ENCODE peak calls at places on chromosomes 13 and 19, in eight cellular contexts. W, I, P, E, H, R, S and G are unnamed samples.

GRCh38 chr13:46172531-46172991 is 9.4 kb downstream of the LCP1 start:
- DNase-seq in W (no peak), I (no peak), P (no peak), E (no peak), H (peak), R (no peak), S (no peak), G (no peak)

GRCh38 chr13:90633849-90634248 is 713.6 kb upstream of the MIR17HG start:
- DNase-seq in W (no peak), I (no peak), P (peak), E (no peak), H (no peak), R (no peak), S (no peak), G (no peak)

GRCh38 chr19:44278181-44278690 is 18.6 kb downstream of the ZNF233 start:
- DNase-seq in W (no peak), I (no peak), P (no peak), E (no peak), H (no peak), R (peak), S (peak), G (no peak)

GRCh38 chr13:52846567-52847321 is 1.7 kb downstream of the PCDH8 start:
- DNase-seq in W (peak), I (no peak), P (peak), E (no peak), H (peak), R (peak), S (no peak), G (no peak)

GRCh38 chr13:108618233-108618632 is 11.2 kb upstream of the MYO16 start:
- DNase-seq in W (peak), I (no peak), P (no peak), E (no peak), H (peak), R (no peak), S (no peak), G (no peak)

GRCh38 chr19:18292810-18293641 is 11.6 kb upstream of the JUND start:
- DNase-seq in W (peak), I (peak), P (peak), E (peak), H (peak), R (peak), S (no peak), G (no peak)

GRCh38 chr19:49119411-49120324 is at the start of gene PPFIA3:
- DNase-seq in W (peak), I (no peak), P (peak), E (no peak), H (peak), R (peak), S (no peak), G (no peak)

GRCh38 chr13:25679154-25679553 is 307.4 kb downstream of the ATP8A2 start:
- DNase-seq in W (no peak), I (no peak), P (no peak), E (no peak), H (no peak), R (no peak), S (no peak), G (no peak)

GRCh38 chr13:43785166-43785680 is 1.5 kb downstream of the ENOX1 start:
- DNase-seq in W (peak), I (no peak), P (no peak), E (no peak), H (peak), R (peak), S (no peak), G (no peak)

GRCh38 chr13:108086678-108087077 is 128.7 kb downstream of the LIG4 start:
- DNase-seq in W (peak), I (no peak), P (peak), E (no peak), H (peak), R (peak), S (peak), G (no peak)

GRCh38 chr13:66513728-66514127 is 716.4 kb downstream of the PCDH9 start:
- DNase-seq in W (no peak), I (no peak), P (peak), E (no peak), H (no peak), R (peak), S (no peak), G (no peak)

GRCh38 chr13:57970404-57970803 is 338.9 kb downstream of the PCDH17 start:
- DNase-seq in W (no peak), I (no peak), P (no peak), E (no peak), H (peak), R (no peak), S (no peak), G (no peak)

GRCh38 chr13:42788601-42789000 is 7.2 kb downstream of the FAM216B start:
- DNase-seq in W (no peak), I (no peak), P (no peak), E (no peak), H (no peak), R (no peak), S (no peak), G (no peak)

GRCh38 chr13:58097831-58098230 is 466.3 kb downstream of the PCDH17 start:
- DNase-seq in W (no peak), I (no peak), P (no peak), E (no peak), H (no peak), R (no peak), S (no peak), G (no peak)

GRCh38 chr19:55481148-55482127 is 3.5 kb upstream of the NAT14 start:
- DNase-seq in W (no peak), I (no peak), P (no peak), E (no peak), H (peak), R (no peak), S (no peak), G (no peak)

GRCh38 chr13:75222031-75222430 is 259.9 kb downstream of the TBC1D4 start:
- DNase-seq in W (no peak), I (no peak), P (peak), E (no peak), H (no peak), R (peak), S (peak), G (peak)

GRCh38 chr13:106155411-106155810 is 380.1 kb downstream of the EFNB2 start:
- DNase-seq in W (no peak), I (no peak), P (no peak), E (no peak), H (no peak), R (peak), S (no peak), G (no peak)

GRCh38 chr19:37128821-37129177 is 43.7 kb downstream of the ZNF585A start:
- DNase-seq in W (no peak), I (no peak), P (no peak), E (no peak), H (peak), R (no peak), S (no peak), G (no peak)

GRCh38 chr13:108919036-108919907 is 289.9 kb downstream of the MYO16 start:
- DNase-seq in W (no peak), I (no peak), P (no peak), E (no peak), H (no peak), R (peak), S (no peak), G (no peak)

GRCh38 chr13:52848455-52849190 is at the start of gene PCDH8:
- DNase-seq in W (peak), I (no peak), P (no peak), E (no peak), H (peak), R (no peak), S (no peak), G (no peak)

GRCh38 chr19:33390120-33390907 is 16.8 kb downstream of the CEBPG start:
- DNase-seq in W (no peak), I (no peak), P (peak), E (no peak), H (no peak), R (no peak), S (no peak), G (no peak)

GRCh38 chr19:827710-828321 is at the start of gene AZU1:
- DNase-seq in W (no peak), I (no peak), P (no peak), E (no peak), H (no peak), R (no peak), S (no peak), G (no peak)

GRCh38 chr19:824885-825284 is 2.8 kb upstream of the AZU1 start:
- DNase-seq in W (no peak), I (no peak), P (no peak), E (no peak), H (no peak), R (no peak), S (no peak), G (no peak)

GRCh38 chr19:829129-829758 is 1.6 kb downstream of the AZU1 start:
- DNase-seq in W (no peak), I (no peak), P (no peak), E (no peak), H (no peak), R (no peak), S (no peak), G (no peak)

GRCh38 chr19:825897-826640 is 1.6 kb upstream of the AZU1 start:
- DNase-seq in W (no peak), I (no peak), P (no peak), E (no peak), H (no peak), R (no peak), S (no peak), G (no peak)

GRCh38 chr19:827314-827709 is 325 bp upstream of the AZU1 start:
- DNase-seq in W (no peak), I (no peak), P (no peak), E (no peak), H (no peak), R (no peak), S (no peak), G (no peak)
- H3K4me3 ChIP-seq in W (no peak), I (no peak), P (no peak), E (no peak), H (no peak), R (no peak), S (no peak), G (no peak)

DNA sequence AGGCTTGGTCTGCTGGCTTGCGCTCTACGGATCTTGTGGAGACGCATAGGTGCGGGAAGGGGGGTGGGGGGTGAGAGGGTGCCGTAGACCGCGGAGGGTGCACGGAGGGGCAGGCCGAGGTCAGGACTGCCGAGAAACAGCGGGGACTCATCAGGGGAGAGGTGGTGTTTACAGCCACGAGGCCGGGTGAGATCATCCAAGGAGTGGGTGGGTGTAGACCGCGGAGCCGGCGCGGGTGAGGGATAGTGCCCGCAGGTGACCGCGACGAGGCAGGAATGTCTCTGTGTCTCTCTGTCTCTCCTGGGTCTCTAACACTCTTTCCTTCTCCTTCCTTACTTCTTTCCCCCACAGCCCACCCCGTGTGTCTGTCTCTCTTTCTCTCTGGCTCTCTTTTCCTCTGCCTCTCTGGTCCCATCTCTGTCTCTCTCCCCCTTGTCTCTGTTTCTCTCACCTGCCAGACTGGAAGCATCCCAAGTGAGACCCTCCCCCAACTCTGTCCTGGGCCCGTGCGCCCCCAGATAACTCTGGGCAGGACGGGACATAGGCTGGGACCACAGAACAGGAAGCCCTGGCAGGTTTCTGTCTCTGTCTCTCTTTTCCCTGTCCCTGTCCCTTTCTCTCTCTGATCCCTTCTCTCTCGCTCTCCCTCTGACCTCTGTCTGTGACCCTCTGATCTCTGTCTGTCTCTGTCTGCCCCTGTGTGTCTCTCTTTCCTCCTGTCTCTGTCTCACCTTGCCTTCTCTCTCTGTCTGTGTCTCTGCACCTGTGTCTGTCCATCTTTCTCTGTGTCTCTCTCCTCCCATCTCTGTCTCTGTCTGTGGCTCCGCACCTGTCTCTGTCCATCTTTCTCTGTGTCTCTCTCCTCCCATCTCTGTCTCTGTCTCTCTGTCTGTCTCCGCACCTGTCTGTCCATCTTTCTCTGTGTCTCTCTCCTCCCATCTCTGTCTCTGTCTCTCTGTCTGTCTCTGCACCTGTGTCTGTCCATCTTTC is 1.8 kb upstream of the KLK4 start:
- DNase-seq in W (no peak), I (no peak), P (no peak), E (no peak), H (no peak), R (no peak), S (no peak), G (no peak)
- H3K4me3 ChIP-seq in W (peak), I (no peak), P (no peak), E (no peak), H (no peak), R (no peak), S (no peak), G (no peak)

DNA sequence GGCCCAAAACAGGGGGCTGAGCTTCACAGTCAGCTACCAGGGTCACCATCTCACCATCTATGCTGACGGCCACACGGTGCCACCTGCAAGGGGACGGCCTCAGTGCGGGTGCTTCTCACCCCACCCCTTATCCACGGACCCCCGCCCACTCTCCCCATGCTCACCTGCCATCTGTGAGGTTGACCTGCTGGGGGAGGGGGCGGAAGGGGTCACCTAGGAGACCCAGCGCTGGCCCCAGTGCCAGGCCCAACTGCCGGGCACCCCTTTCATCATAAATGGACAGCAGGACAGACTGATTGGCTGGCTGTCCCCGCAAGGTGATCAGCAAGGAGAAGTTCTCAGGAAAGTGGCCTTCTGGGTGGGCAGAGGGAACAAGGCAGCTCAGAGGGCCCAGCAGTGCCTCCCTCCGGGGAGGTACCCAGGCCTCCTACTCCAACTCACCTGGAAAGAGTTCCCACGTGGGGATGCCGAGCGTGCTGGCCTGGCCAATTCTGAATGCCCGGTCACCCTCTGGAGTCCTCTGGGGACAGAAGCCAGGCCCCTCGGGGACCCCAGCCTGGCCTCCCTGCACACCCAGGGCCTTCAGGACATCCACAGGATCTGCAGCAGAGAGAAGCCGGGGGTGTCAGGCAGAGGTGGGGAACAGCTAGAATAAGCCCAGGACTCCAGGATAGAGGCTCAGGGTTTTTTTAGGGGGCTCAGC is 4.5 kb downstream of the COL5A3 start:
- DNase-seq in W (no peak), I (no peak), P (no peak), E (no peak), H (no peak), R (no peak), S (no peak), G (no peak)
- H3K4me3 ChIP-seq in W (no peak), I (no peak), P (no peak), E (no peak), H (no peak), R (no peak), S (no peak), G (no peak)

GRCh38 chr13:110760611-110761010 is 47.1 kb downstream of the ING1 start:
- DNase-seq in W (no peak), I (no peak), P (no peak), E (no peak), H (no peak), R (no peak), S (no peak), G (no peak)
- H3K4me3 ChIP-seq in W (no peak), I (no peak), P (no peak), E (no peak), H (no peak), R (no peak), S (no peak), G (no peak)

GRCh38 chr13:99907627-99908026 is 63.9 kb downstream of the ZIC5 start:
- DNase-seq in W (no peak), I (no peak), P (no peak), E (no peak), H (no peak), R (no peak), S (no peak), G (no peak)

GRCh38 chr13:99907038-99907437 is 64.5 kb downstream of the ZIC5 start:
- DNase-seq in W (no peak), I (no peak), P (no peak), E (no peak), H (no peak), R (no peak), S (no peak), G (no peak)

GRCh38 chr13:99909097-99909835 is 62.3 kb downstream of the ZIC5 start:
- DNase-seq in W (no peak), I (no peak), P (no peak), E (no peak), H (no peak), R (no peak), S (no peak), G (no peak)

GRCh38 chr13:99909836-99910619 is 61.5 kb downstream of the ZIC5 start:
- DNase-seq in W (no peak), I (no peak), P (peak), E (no peak), H (no peak), R (no peak), S (no peak), G (no peak)

DNA sequence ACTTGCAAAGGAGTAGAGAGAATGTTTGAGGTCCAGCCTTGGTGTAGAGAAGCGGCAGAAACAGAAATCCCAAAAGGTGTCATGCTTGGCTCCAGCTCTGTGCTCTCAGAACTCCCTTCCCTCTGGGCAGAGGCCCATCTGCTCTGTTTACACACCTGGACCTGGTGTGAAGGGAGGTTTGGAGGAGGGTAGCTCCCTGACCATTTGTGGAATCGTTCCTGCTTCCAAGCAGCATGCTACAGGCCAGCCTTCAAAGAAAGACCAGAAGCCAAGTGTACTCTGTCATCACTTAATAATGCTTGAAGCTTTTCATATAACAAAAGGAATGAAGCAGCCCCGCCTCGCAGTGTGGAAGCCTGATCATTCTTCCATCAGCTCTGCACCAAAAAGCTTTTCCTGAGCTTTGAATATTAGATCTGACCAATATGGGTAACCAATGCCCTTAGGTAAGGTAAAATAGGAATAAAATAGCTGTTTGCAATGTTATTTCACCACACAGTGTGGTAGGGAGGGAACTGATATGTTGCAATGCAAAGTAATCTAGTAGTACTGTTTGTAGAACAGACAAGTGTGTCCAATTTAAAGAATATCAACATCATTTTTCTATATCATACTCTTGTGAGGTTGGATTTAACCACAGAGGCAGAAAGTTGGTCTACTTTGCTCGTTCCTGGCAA is 63.3 kb downstream of the ZIC5 start:
- DNase-seq in W (no peak), I (no peak), P (no peak), E (no peak), H (peak), R (no peak), S (no peak), G (no peak)
- H3K4me3 ChIP-seq in W (no peak), I (no peak), P (no peak), E (no peak), H (no peak), R (no peak), S (no peak), G (no peak)

DNA sequence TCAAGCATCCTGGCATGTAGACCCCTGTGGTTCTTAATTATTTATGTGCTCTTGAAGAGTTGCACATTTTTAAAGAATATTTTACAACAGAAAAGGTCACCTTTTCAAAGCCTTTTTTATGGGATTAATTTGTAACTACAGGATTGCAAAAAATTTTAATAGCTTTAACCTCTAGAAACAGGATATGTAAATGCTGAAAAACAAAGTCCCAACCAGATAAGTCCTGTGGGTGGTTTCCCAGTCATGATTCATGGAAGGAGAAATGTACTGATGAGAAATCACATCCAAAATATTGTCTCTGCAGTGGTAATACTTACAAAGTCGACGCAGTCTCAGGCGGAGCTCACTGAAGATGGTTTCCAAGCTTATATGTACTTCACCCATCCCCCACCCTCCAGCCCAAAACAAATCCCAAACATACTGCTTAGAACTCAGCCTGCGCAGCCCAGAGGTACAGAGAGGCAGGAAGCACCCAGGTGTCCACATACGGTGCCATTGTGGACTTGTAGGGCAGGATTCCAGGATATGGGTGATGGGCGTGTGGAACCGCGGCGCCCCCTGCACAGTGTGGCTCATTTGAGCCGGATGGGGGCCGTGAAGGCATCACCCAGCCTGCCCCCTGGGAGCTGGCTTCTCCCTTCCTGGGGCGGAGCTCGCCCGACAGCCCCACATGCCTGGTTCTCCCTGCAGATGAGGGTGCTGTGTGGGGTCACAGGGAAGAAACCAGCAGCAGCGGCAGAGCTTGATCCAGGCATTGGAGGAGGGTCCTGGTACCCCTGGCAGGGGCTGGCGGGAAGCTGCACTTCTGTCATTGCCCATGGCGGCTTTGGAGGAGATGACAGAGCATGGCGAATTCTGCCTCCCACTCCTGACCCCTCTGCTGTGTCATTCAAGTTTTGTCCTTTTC is 101.2 kb downstream of the ATP11A start:
- DNase-seq in W (no peak), I (no peak), P (peak), E (no peak), H (no peak), R (peak), S (peak), G (no peak)
- H3K4me3 ChIP-seq in W (no peak), I (no peak), P (no peak), E (no peak), H (no peak), R (no peak), S (no peak), G (no peak)

DNA sequence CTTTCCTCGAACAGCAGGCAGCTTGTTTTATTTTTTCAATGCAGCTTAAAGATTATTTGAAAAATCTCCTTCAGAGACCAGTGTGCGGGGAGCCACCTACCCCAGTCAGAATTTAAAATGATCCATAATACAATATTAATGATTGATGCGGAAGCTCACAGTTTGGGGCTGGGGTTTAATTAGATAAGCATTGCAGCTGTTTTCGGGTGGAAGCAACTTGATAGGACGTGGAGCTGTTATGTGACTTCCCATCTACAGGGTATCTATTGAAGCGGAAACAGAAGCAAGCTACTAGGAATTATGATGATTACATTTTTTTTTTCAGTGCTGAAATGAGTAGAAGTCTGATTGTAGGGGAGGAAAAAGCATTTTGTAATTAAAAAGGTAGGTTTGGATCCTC is 266.8 kb upstream of the TMTC4 start:
- DNase-seq in W (no peak), I (no peak), P (no peak), E (no peak), H (no peak), R (no peak), S (no peak), G (no peak)
- H3K4me3 ChIP-seq in W (no peak), I (no peak), P (no peak), E (no peak), H (no peak), R (no peak), S (no peak), G (no peak)